ENCODE peak calls at places on chromosomes 1 and 21, in five cellular contexts. Z, L, M, S and U are unnamed samples.

GRCh38 chr1:101178341-101178687 is 58.5 kb upstream of the S1PR1 start:
- DNase-seq in S (no peak), Z (no peak), M (no peak), L (no peak), U (no peak)

GRCh38 chr1:234601217-234602017 is 8.6 kb downstream of the IRF2BP2 start:
- DNase-seq in Z (no peak), S (no peak), M (no peak), L (no peak), U (no peak)

GRCh38 chr1:240878631-240879030 is 266.7 kb upstream of the GREM2 start:
- DNase-seq in L (no peak), S (no peak), M (no peak), Z (no peak), U (no peak)

GRCh38 chr1:229296541-229296941 is 25.6 kb downstream of the RAB4A start:
- DNase-seq in Z (no peak), L (peak; percentile 53), S (no peak), M (no peak), U (no peak)

GRCh38 chr1:26721669-26722355 is 26.0 kb downstream of the ARID1A start:
- DNase-seq in L (no peak), M (peak; percentile 45), S (no peak), Z (no peak), U (no peak)

GRCh38 chr1:54371038-54371935 is 34.9 kb downstream of the SSBP3 start:
- DNase-seq in L (no peak), Z (no peak), S (no peak), M (no peak), U (no peak)

GRCh38 chr1:237197470-237198425 is 155.8 kb downstream of the RYR2 start:
- DNase-seq in L (no peak), S (no peak), M (no peak), Z (no peak), U (no peak)

GRCh38 chr1:192639607-192640368 is 3.8 kb downstream of the RGS13 start:
- DNase-seq in Z (peak; percentile 16), S (no peak), M (no peak), L (no peak), U (no peak)

GRCh38 chr1:90384152-90384650 is 332.9 kb downstream of the BARHL2 start:
- DNase-seq in L (no peak), M (no peak), Z (no peak), S (no peak), U (no peak)

GRCh38 chr1:236913371-236914037 is 90.7 kb downstream of the MT1HL1 start:
- DNase-seq in M (no peak), Z (no peak), S (no peak), L (no peak), U (no peak)

GRCh38 chr1:110443393-110443918 is 7.5 kb upstream of the PROK1 start:
- DNase-seq in S (no peak), L (no peak), Z (no peak), M (no peak), U (no peak)

GRCh38 chr1:8370046-8370881 is 52.4 kb downstream of the SLC45A1 start:
- DNase-seq in L (no peak), Z (no peak), S (no peak), M (no peak), U (no peak)

GRCh38 chr1:70143052-70143659 is 62.2 kb downstream of the LRRC40 start:
- DNase-seq in L (no peak), S (no peak), M (no peak), Z (no peak), U (no peak)

GRCh38 chr1:198437352-198437751 is 103.1 kb downstream of the ATP6V1G3 start:
- DNase-seq in M (no peak), L (no peak), Z (no peak), S (no peak), U (no peak)

GRCh38 chr1:29579821-29580425 is 343.6 kb downstream of the PTPRU start:
- DNase-seq in M (no peak), S (no peak), Z (no peak), L (no peak), U (no peak)

GRCh38 chr1:11617741-11618140 is 36.5 kb downstream of the FBXO2 start:
- DNase-seq in M (no peak), Z (no peak), S (no peak), L (no peak), U (no peak)

GRCh38 chr1:209421186-209421585 is 162.3 kb upstream of the CAMK1G start:
- DNase-seq in M (no peak), S (no peak), Z (no peak), L (no peak), U (no peak)

GRCh38 chr1:58035523-58035922 is 511.0 kb downstream of the OMA1 start:
- DNase-seq in M (no peak), Z (no peak), S (no peak), L (no peak), U (no peak)

GRCh38 chr1:53341961-53342707 is 14.3 kb upstream of the LRP8 start:
- DNase-seq in L (no peak), Z (no peak), M (no peak), S (no peak), U (no peak)

GRCh38 chr1:217133958-217134856 is 411.0 kb upstream of the ESRRG start:
- DNase-seq in M (no peak), S (no peak), Z (no peak), L (no peak), U (no peak)

GRCh38 chr1:230681599-230681998 is 32.3 kb downstream of the AGT start:
- DNase-seq in L (peak; percentile 45), M (no peak), Z (no peak), S (peak; percentile 2), U (no peak)

GRCh38 chr1:156465747-156466365 is 34.7 kb downstream of the MEF2D start:
- DNase-seq in M (no peak), S (no peak), L (no peak), Z (no peak), U (no peak)

GRCh38 chr1:23720256-23720995 is 22.8 kb upstream of the ELOA start:
- DNase-seq in M (no peak), L (no peak), Z (no peak), S (no peak), U (no peak)

GRCh38 chr1:30039354-30040080 is 683.9 kb downstream of the MATN1 start:
- DNase-seq in S (no peak), L (no peak), Z (no peak), M (no peak), U (no peak)

GRCh38 chr1:67580671-67581403 is 104.2 kb upstream of the GADD45A start:
- DNase-seq in S (no peak), L (no peak), Z (no peak), M (no peak), U (no peak)

GRCh38 chr1:88662723-88663122 is 21.4 kb upstream of the PKN2 start:
- DNase-seq in Z (no peak), M (no peak), L (no peak), S (no peak), U (no peak)

GRCh38 chr1:36787312-36787711 is 247.0 kb downstream of the GRIK3 start:
- DNase-seq in M (no peak), Z (no peak), S (no peak), L (no peak), U (no peak)

GRCh38 chr1:159067699-159068621 is 8.6 kb downstream of the AIM2 start:
- DNase-seq in S (no peak), L (no peak), M (no peak), Z (no peak), U (peak; percentile 47)

GRCh38 chr1:227042292-227042691 is 102.2 kb downstream of the COQ8A start:
- DNase-seq in Z (no peak), S (no peak), M (no peak), L (no peak), U (no peak)

GRCh38 chr1:32393136-32393535 is 1.1 kb downstream of the BSDC1 start:
- DNase-seq in L (no peak), M (no peak), S (no peak), Z (no peak), U (no peak)

GRCh38 chr21:32021319-32022027 is 148.7 kb downstream of the HUNK start:
- DNase-seq in S (no peak), L (peak; percentile 24), Z (no peak), M (no peak), U (peak; percentile 51)

DNA sequence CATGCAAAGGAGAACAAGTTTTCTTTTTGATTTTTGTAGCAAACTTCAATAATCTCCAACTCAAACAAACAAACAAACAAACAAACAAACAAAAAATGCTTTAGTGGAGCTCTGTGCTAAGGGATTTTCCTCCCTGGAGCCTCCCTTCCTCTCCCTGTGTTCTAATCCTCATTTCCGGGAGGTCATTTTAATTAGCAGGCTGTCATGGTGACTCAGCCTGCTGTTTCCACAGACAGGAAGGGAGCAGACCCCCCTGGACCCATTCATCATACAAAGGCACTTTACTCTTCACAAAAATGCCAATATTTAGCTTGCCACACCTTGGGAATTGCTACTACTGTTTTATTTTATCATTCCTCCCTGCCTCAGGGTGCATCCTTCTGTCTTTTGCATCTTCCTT is 61.0 kb upstream of the SPATA6 start:
- DNase-seq in Z (no peak), S (no peak), L (no peak), M (no peak), U (no peak)
- TF ChIP-seq CTCF in Z (no peak), S (no peak), L (no peak), M (no peak), U (no peak)

GRCh38 chr1:205309741-205310140 is 11.8 kb downstream of the NUAK2 start:
- DNase-seq in Z (no peak), L (no peak), M (no peak), S (no peak), U (no peak)

GRCh38 chr1:205314986-205315618 is 6.4 kb downstream of the NUAK2 start:
- DNase-seq in L (no peak), Z (no peak), M (no peak), S (no peak), U (no peak)

GRCh38 chr1:205313681-205314308 is 7.8 kb downstream of the NUAK2 start:
- DNase-seq in Z (no peak), M (peak; percentile 61), S (no peak), L (peak; percentile 37), U (peak; percentile 80)

GRCh38 chr1:205312866-205313680 is 8.5 kb downstream of the NUAK2 start:
- DNase-seq in M (no peak), L (no peak), S (no peak), Z (no peak), U (no peak)

GRCh38 chr1:205310981-205311704 is 10.4 kb downstream of the NUAK2 start:
- DNase-seq in M (no peak), S (no peak), Z (no peak), L (no peak), U (no peak)
- H3K27ac ChIP-seq in M (no peak overlapping the region), S (no peak overlapping the region), Z (peak overlapping the region; percentile 99), L (no peak overlapping the region), U (peak overlapping the region; percentile 27)

DNA sequence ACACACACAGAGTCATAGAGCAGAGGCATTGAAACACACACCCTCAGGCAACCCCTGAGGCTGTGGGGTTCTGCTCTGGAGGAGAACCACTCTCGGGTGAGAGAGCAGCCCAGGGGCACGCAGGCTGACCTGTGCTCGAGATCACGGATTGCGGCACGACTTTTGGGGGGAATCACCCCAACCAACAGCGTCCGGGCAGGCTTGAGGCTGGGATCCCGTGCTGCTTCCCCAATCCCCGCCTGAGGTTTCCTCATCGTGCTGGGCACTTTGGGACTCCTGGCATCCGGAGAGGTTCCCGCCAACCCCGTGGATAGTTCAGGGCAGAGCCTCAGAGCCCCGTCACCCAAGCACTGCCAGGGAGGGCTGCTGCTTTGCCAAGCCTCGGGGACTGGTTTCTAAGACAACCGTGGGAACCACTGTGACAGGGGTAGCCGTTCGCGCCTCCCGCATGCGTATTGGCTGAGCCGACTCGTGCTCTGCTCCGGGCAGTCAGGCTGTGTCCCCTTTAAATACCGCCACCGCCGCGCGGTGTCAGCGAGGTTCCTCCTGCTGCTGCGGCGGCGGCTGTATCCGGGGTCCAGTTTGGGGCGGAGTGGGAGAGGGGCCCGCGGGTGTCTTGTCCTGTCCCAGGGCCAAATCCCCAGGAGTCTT is 682.2 kb upstream of the TPTE start:
- DNase-seq in S (no peak), Z (no peak), L (peak; percentile 20), M (no peak), U (peak; percentile 53)
- H3K9me3 ChIP-seq in S (no peaks in the 10 kb centered on the region), Z (no peaks in the 10 kb centered on the region), L (peaks cover 5% of the 10 kb centered on the region), M (no peaks in the 10 kb centered on the region), U (peaks cover 12% of the 10 kb centered on the region)

GRCh38 chr1:37919277-37919676 is 27.6 kb downstream of the INPP5B start:
- DNase-seq in L (no peak), S (no peak), Z (no peak), M (no peak), U (no peak)
- TF ChIP-seq CTCF in L (peak; percentile 31), S (no peak), Z (peak; percentile 12), M (peak; percentile 40), U (no peak)